ENCODE peak calls at places on chromosomes 1 and 21, in nine cellular contexts. One of them, this sample, is unnamed.

GRCh38 chr1:160092366-160093068 is 5.9 kb downstream of the IGSF8 start:
- DNase-seq in stimulated activated CD4-positive, alpha-beta T cell treated with anti-CD3 and anti-CD28 coated beads, Interleukin-1b, Interleukin-23, amount 100 ng/mL, for 4 hours: no peak
- DNase-seq in DMS 273 treated with DMSO at 0.1 percent for 48 hours: no peak
- DNase-seq in ureter: no peak
- DNase-seq in hippocampal formation: peak; percentile 61
- DNase-seq in tibial artery: no peak
- DNase-seq in AG09319: no peak
- DNase-seq in HTR-8/SVneo: no peak
- DNase-seq in activated B cell treated with CpG ODN at 0.5 μM for 24 hours: no peak
- DNase-seq in this sample: no peak

GRCh38 chr21:43196789-43197188 is 28.0 kb downstream of the CRYAA start:
- DNase-seq in DMS 273 treated with DMSO at 0.1 percent for 48 hours: no peak
- DNase-seq in stimulated activated CD4-positive, alpha-beta T cell treated with anti-CD3 and anti-CD28 coated beads, Interleukin-1b, Interleukin-23, amount 100 ng/mL, for 4 hours: no peak
- DNase-seq in AG09319: no peak
- DNase-seq in HTR-8/SVneo: no peak
- DNase-seq in hippocampal formation: no peak
- DNase-seq in ureter: peak; percentile 37
- DNase-seq in activated B cell treated with CpG ODN at 0.5 μM for 24 hours: no peak
- DNase-seq in tibial artery: peak; percentile 28
- DNase-seq in this sample: no peak

GRCh38 chr1:198879711-198880306 is 241.0 kb downstream of the PTPRC start:
- DNase-seq in ureter: no peak
- DNase-seq in AG09319: no peak
- DNase-seq in DMS 273 treated with DMSO at 0.1 percent for 48 hours: no peak
- DNase-seq in stimulated activated CD4-positive, alpha-beta T cell treated with anti-CD3 and anti-CD28 coated beads, Interleukin-1b, Interleukin-23, amount 100 ng/mL, for 4 hours: no peak
- DNase-seq in tibial artery: no peak
- DNase-seq in activated B cell treated with CpG ODN at 0.5 μM for 24 hours: no peak
- DNase-seq in HTR-8/SVneo: peak; percentile 8
- DNase-seq in hippocampal formation: no peak
- DNase-seq in this sample: no peak

GRCh38 chr1:10734900-10735602 is 61.4 kb downstream of the CASZ1 start:
- DNase-seq in hippocampal formation: peak; percentile 6
- DNase-seq in DMS 273 treated with DMSO at 0.1 percent for 48 hours: no peak
- DNase-seq in tibial artery: no peak
- DNase-seq in stimulated activated CD4-positive, alpha-beta T cell treated with anti-CD3 and anti-CD28 coated beads, Interleukin-1b, Interleukin-23, amount 100 ng/mL, for 4 hours: no peak
- DNase-seq in ureter: no peak
- DNase-seq in HTR-8/SVneo: no peak
- DNase-seq in AG09319: no peak
- DNase-seq in activated B cell treated with CpG ODN at 0.5 μM for 24 hours: no peak
- DNase-seq in this sample: no peak

GRCh38 chr21:17495680-17496079 is 17.2 kb upstream of the CXADR start:
- DNase-seq in stimulated activated CD4-positive, alpha-beta T cell treated with anti-CD3 and anti-CD28 coated beads, Interleukin-1b, Interleukin-23, amount 100 ng/mL, for 4 hours: no peak
- DNase-seq in AG09319: peak; percentile 2
- DNase-seq in tibial artery: no peak
- DNase-seq in HTR-8/SVneo: no peak
- DNase-seq in ureter: no peak
- DNase-seq in hippocampal formation: no peak
- DNase-seq in DMS 273 treated with DMSO at 0.1 percent for 48 hours: no peak
- DNase-seq in activated B cell treated with CpG ODN at 0.5 μM for 24 hours: no peak
- DNase-seq in this sample: no peak

GRCh38 chr1:211831558-211832323 is 1.2 kb upstream of the LPGAT1 start:
- DNase-seq in DMS 273 treated with DMSO at 0.1 percent for 48 hours: no peak
- DNase-seq in HTR-8/SVneo: no peak
- DNase-seq in AG09319: no peak
- DNase-seq in ureter: no peak
- DNase-seq in activated B cell treated with CpG ODN at 0.5 μM for 24 hours: no peak
- DNase-seq in tibial artery: no peak
- DNase-seq in hippocampal formation: no peak
- DNase-seq in stimulated activated CD4-positive, alpha-beta T cell treated with anti-CD3 and anti-CD28 coated beads, Interleukin-1b, Interleukin-23, amount 100 ng/mL, for 4 hours: no peak
- DNase-seq in this sample: no peak

GRCh38 chr1:177302365-177303044 is 131.7 kb downstream of the BRINP2 start:
- DNase-seq in stimulated activated CD4-positive, alpha-beta T cell treated with anti-CD3 and anti-CD28 coated beads, Interleukin-1b, Interleukin-23, amount 100 ng/mL, for 4 hours: no peak
- DNase-seq in activated B cell treated with CpG ODN at 0.5 μM for 24 hours: no peak
- DNase-seq in tibial artery: no peak
- DNase-seq in ureter: no peak
- DNase-seq in HTR-8/SVneo: no peak
- DNase-seq in DMS 273 treated with DMSO at 0.1 percent for 48 hours: no peak
- DNase-seq in hippocampal formation: peak; percentile 59
- DNase-seq in AG09319: no peak
- DNase-seq in this sample: no peak

GRCh38 chr1:54199151-54199764 is 572 bp downstream of the CYB5RL start:
- DNase-seq in hippocampal formation: no peak
- DNase-seq in AG09319: no peak
- DNase-seq in tibial artery: no peak
- DNase-seq in activated B cell treated with CpG ODN at 0.5 μM for 24 hours: no peak
- DNase-seq in HTR-8/SVneo: peak; percentile 12
- DNase-seq in ureter: no peak
- DNase-seq in DMS 273 treated with DMSO at 0.1 percent for 48 hours: no peak
- DNase-seq in stimulated activated CD4-positive, alpha-beta T cell treated with anti-CD3 and anti-CD28 coated beads, Interleukin-1b, Interleukin-23, amount 100 ng/mL, for 4 hours: no peak
- DNase-seq in this sample: no peak

GRCh38 chr1:224435318-224435763 is 744 bp upstream of the WDR26 start:
- DNase-seq in stimulated activated CD4-positive, alpha-beta T cell treated with anti-CD3 and anti-CD28 coated beads, Interleukin-1b, Interleukin-23, amount 100 ng/mL, for 4 hours: no peak
- DNase-seq in DMS 273 treated with DMSO at 0.1 percent for 48 hours: peak; percentile 9
- DNase-seq in HTR-8/SVneo: peak; percentile 19
- DNase-seq in ureter: no peak
- DNase-seq in tibial artery: peak; percentile 67
- DNase-seq in activated B cell treated with CpG ODN at 0.5 μM for 24 hours: no peak
- DNase-seq in hippocampal formation: no peak
- DNase-seq in AG09319: no peak
- DNase-seq in this sample: no peak

GRCh38 chr1:37752583-37753471 is 12.1 kb downstream of the EPHA10 start:
- DNase-seq in DMS 273 treated with DMSO at 0.1 percent for 48 hours: no peak
- DNase-seq in ureter: no peak
- DNase-seq in HTR-8/SVneo: peak; percentile 34
- DNase-seq in stimulated activated CD4-positive, alpha-beta T cell treated with anti-CD3 and anti-CD28 coated beads, Interleukin-1b, Interleukin-23, amount 100 ng/mL, for 4 hours: peak; percentile 27
- DNase-seq in activated B cell treated with CpG ODN at 0.5 μM for 24 hours: peak; percentile 36
- DNase-seq in tibial artery: no peak
- DNase-seq in hippocampal formation: no peak
- DNase-seq in AG09319: no peak
- DNase-seq in this sample: peak; percentile 41

GRCh38 chr1:44723496-44724407 is 7.2 kb downstream of the RNU5D-1 start:
- DNase-seq in stimulated activated CD4-positive, alpha-beta T cell treated with anti-CD3 and anti-CD28 coated beads, Interleukin-1b, Interleukin-23, amount 100 ng/mL, for 4 hours: peak; percentile 37
- DNase-seq in AG09319: no peak
- DNase-seq in activated B cell treated with CpG ODN at 0.5 μM for 24 hours: no peak
- DNase-seq in ureter: no peak
- DNase-seq in hippocampal formation: no peak
- DNase-seq in tibial artery: no peak
- DNase-seq in HTR-8/SVneo: no peak
- DNase-seq in DMS 273 treated with DMSO at 0.1 percent for 48 hours: no peak
- DNase-seq in this sample: no peak

GRCh38 chr21:45142469-45142868 is 68.1 kb downstream of the ADARB1 start:
- DNase-seq in stimulated activated CD4-positive, alpha-beta T cell treated with anti-CD3 and anti-CD28 coated beads, Interleukin-1b, Interleukin-23, amount 100 ng/mL, for 4 hours: no peak
- DNase-seq in AG09319: peak; percentile 52
- DNase-seq in hippocampal formation: no peak
- DNase-seq in activated B cell treated with CpG ODN at 0.5 μM for 24 hours: no peak
- DNase-seq in DMS 273 treated with DMSO at 0.1 percent for 48 hours: no peak
- DNase-seq in tibial artery: peak; percentile 85
- DNase-seq in HTR-8/SVneo: peak; percentile 36
- DNase-seq in ureter: peak; percentile 37
- DNase-seq in this sample: no peak

GRCh38 chr21:37071561-37072238 is 1.2 kb downstream of the PIGP start:
- DNase-seq in HTR-8/SVneo: peak; percentile 18
- DNase-seq in hippocampal formation: no peak
- DNase-seq in stimulated activated CD4-positive, alpha-beta T cell treated with anti-CD3 and anti-CD28 coated beads, Interleukin-1b, Interleukin-23, amount 100 ng/mL, for 4 hours: no peak
- DNase-seq in DMS 273 treated with DMSO at 0.1 percent for 48 hours: no peak
- DNase-seq in activated B cell treated with CpG ODN at 0.5 μM for 24 hours: no peak
- DNase-seq in AG09319: peak; percentile 73
- DNase-seq in ureter: peak; percentile 77
- DNase-seq in tibial artery: peak; percentile 89
- DNase-seq in this sample: no peak

GRCh38 chr1:241323510-241323909 is 33.5 kb downstream of the RGS7 start:
- DNase-seq in AG09319: no peak
- DNase-seq in activated B cell treated with CpG ODN at 0.5 μM for 24 hours: no peak
- DNase-seq in tibial artery: no peak
- DNase-seq in hippocampal formation: no peak
- DNase-seq in DMS 273 treated with DMSO at 0.1 percent for 48 hours: no peak
- DNase-seq in stimulated activated CD4-positive, alpha-beta T cell treated with anti-CD3 and anti-CD28 coated beads, Interleukin-1b, Interleukin-23, amount 100 ng/mL, for 4 hours: no peak
- DNase-seq in ureter: no peak
- DNase-seq in HTR-8/SVneo: peak; percentile 27
- DNase-seq in this sample: peak; percentile 74

GRCh38 chr1:201267481-201268229 is 15.7 kb upstream of the PKP1 start:
- DNase-seq in DMS 273 treated with DMSO at 0.1 percent for 48 hours: no peak
- DNase-seq in ureter: peak; percentile 7
- DNase-seq in HTR-8/SVneo: peak; percentile 42
- DNase-seq in activated B cell treated with CpG ODN at 0.5 μM for 24 hours: no peak
- DNase-seq in AG09319: no peak
- DNase-seq in hippocampal formation: no peak
- DNase-seq in stimulated activated CD4-positive, alpha-beta T cell treated with anti-CD3 and anti-CD28 coated beads, Interleukin-1b, Interleukin-23, amount 100 ng/mL, for 4 hours: no peak
- DNase-seq in tibial artery: no peak
- DNase-seq in this sample: no peak

This sample was measured in Caco-2.